ENCODE peak calls at places on chromosomes 12 and 14, in nine cellular contexts. K, N, V, A, S, Y, E, Z and L are unnamed samples.

GRCh38 chr14:68824517-68825347 is 31.9 kb upstream of the ZFP36L1 start:
- DNase-seq in N (no peak), A (peak; percentile 24), Y (peak; percentile 65), Z (peak; percentile 93), K (peak; percentile 41), S (peak; percentile 92), V (peak; percentile 86), E (peak; percentile 91), L (no peak)

GRCh38 chr12:66920205-66920604 is 241.3 kb upstream of the GRIP1 start:
- DNase-seq in Z (no peak), A (no peak), N (no peak), K (no peak), V (no peak), S (no peak), Y (no peak), E (no peak), L (no peak)

GRCh38 chr12:79083181-79083580 is 218.6 kb downstream of the SYT1 start:
- DNase-seq in S (no peak), K (no peak), Z (peak; percentile 50), V (no peak), Y (no peak), N (peak; percentile 9), E (no peak), A (no peak), L (no peak)

GRCh38 chr14:69315302-69315701 is 55.3 kb downstream of the GALNT16 start:
- DNase-seq in Z (no peak), Y (peak; percentile 18), K (no peak), S (no peak), V (no peak), N (no peak), E (peak; percentile 20), A (no peak), L (no peak)

GRCh38 chr12:50918584-50919316 is 33.6 kb upstream of the HIGD1C start:
- DNase-seq in Y (no peak), S (no peak), K (no peak), A (no peak), N (no peak), V (no peak), Z (no peak), E (no peak), L (no peak)

GRCh38 chr12:109753054-109753401 is 39.4 kb downstream of the FAM222A start:
- DNase-seq in E (no peak), V (peak; percentile 6), Z (no peak), Y (no peak), A (no peak), K (no peak), N (no peak), S (peak; percentile 35), L (peak; percentile 16)

GRCh38 chr14:85131523-85131922 is 398.4 kb upstream of the FLRT2 start:
- DNase-seq in Y (no peak), V (no peak), S (no peak), N (peak; percentile 54), A (no peak), Z (peak; percentile 71), K (no peak), E (no peak), L (no peak)

GRCh38 chr12:53978477-53979356 is 4.0 kb upstream of the HOTAIR start:
- DNase-seq in Z (peak; percentile 58), S (no peak), Y (peak; percentile 91), K (no peak), N (no peak), A (no peak), V (no peak), E (no peak), L (no peak)

GRCh38 chr14:75793806-75794205 is 132.8 kb downstream of the TTLL5 start:
- DNase-seq in N (no peak), K (no peak), E (no peak), Y (no peak), Z (peak; percentile 13), S (no peak), V (no peak), A (no peak), L (no peak)

GRCh38 chr14:73027546-73027945 is 640 bp upstream of the ZFYVE1 start:
- DNase-seq in Y (no peak), S (no peak), N (no peak), V (no peak), Z (no peak), A (no peak), K (no peak), E (no peak), L (no peak)

GRCh38 chr14:105331575-105332351 is 17.2 kb downstream of the PACS2 start:
- DNase-seq in S (peak; percentile 35), V (no peak), A (no peak), N (no peak), E (no peak), Z (no peak), Y (no peak), K (no peak), L (no peak)

GRCh38 chr14:58830121-58830520 is 192.4 kb downstream of the DACT1 start:
- DNase-seq in E (no peak), N (no peak), K (no peak), S (no peak), A (no peak), V (no peak), Y (no peak), Z (no peak), L (no peak)

GRCh38 chr12:26193539-26193938 is 1.8 kb upstream of the SSPN start:
- DNase-seq in V (no peak), E (no peak), N (no peak), K (no peak), Z (no peak), A (no peak), Y (no peak), S (no peak), L (no peak)

GRCh38 chr12:38120438-38120837 is 196.1 kb upstream of the ALG10B start:
- DNase-seq in N (no peak), E (no peak), V (no peak), K (no peak), S (no peak), Z (no peak), Y (no peak), A (no peak), L (no peak)

GRCh38 chr12:90622431-90622830 is 332.5 kb downstream of the CCER1 start:
- DNase-seq in E (no peak), V (no peak), N (no peak), A (no peak), S (no peak), Z (no peak), K (no peak), Y (no peak), L (no peak)

GRCh38 chr12:32397703-32398102 is 1.7 kb upstream of the FGD4 start:
- DNase-seq in Z (peak; percentile 70), E (no peak), V (no peak), A (no peak), S (no peak), N (no peak), K (no peak), Y (no peak), L (no peak)

GRCh38 chr12:96233941-96234461 is 39.8 kb downstream of the ELK3 start:
- DNase-seq in E (peak; percentile 95), Y (no peak), Z (no peak), S (peak; percentile 72), A (no peak), N (peak; percentile 46), V (peak; percentile 96), K (no peak), L (peak; percentile 97)

GRCh38 chr12:45122776-45123380 is 72.0 kb upstream of the DBX2 start:
- DNase-seq in Z (peak; percentile 66), K (peak; percentile 17), E (no peak), A (no peak), N (peak; percentile 27), S (no peak), Y (peak; percentile 16), V (no peak), L (no peak)

GRCh38 chr12:100472325-100472724 is 1.3 kb upstream of the NR1H4 start:
- DNase-seq in A (no peak), Z (no peak), S (no peak), V (no peak), E (no peak), K (no peak), N (no peak), Y (no peak), L (no peak)
- H3K4me1 ChIP-seq in A (no peaks in the 10 kb centered on the region), Z (peaks cover 8% of the 10 kb centered on the region), S (no peaks in the 10 kb centered on the region), V (no peaks in the 10 kb centered on the region), E (no peaks in the 10 kb centered on the region), K (no peaks in the 10 kb centered on the region), N (no peaks in the 10 kb centered on the region), Y (no peaks in the 10 kb centered on the region), L (no peaks in the 10 kb centered on the region)

GRCh38 chr14:37586783-37587428 is 8.1 kb downstream of the FOXA1 start:
- DNase-seq in K (no peak), S (no peak), Z (no peak), A (no peak), N (no peak), V (no peak), E (no peak), Y (peak; percentile 19), L (no peak)
- H3K4me1 ChIP-seq in K (no peaks in the 10 kb centered on the region), S (peaks cover 9% of the 10 kb centered on the region), Z (peaks cover 73% of the 10 kb centered on the region), A (no peaks in the 10 kb centered on the region), N (peaks cover 14% of the 10 kb centered on the region), V (peaks cover 34% of the 10 kb centered on the region), E (no peaks in the 10 kb centered on the region), Y (peaks cover 1% of the 10 kb centered on the region), L (no peaks in the 10 kb centered on the region)

GRCh38 chr14:104054222-104054905 is 31.1 kb upstream of the ASPG start:
- DNase-seq in K (no peak), N (no peak), A (no peak), V (no peak), Y (no peak), E (no peak), Z (no peak), S (no peak), L (no peak)
- H3K4me1 ChIP-seq in K (no peaks in the 10 kb centered on the region), N (no peaks in the 10 kb centered on the region), A (no peaks in the 10 kb centered on the region), V (no peaks in the 10 kb centered on the region), Y (no peaks in the 10 kb centered on the region), E (peaks cover 1% of the 10 kb centered on the region), Z (no peaks in the 10 kb centered on the region), S (no peaks in the 10 kb centered on the region), L (no peaks in the 10 kb centered on the region)

GRCh38 chr12:111578276-111578970 is 20.7 kb downstream of the ATXN2 start:
- DNase-seq in E (no peak), N (peak; percentile 63), K (peak; percentile 61), V (no peak), Z (no peak), S (no peak), A (no peak), Y (no peak), L (no peak)
- H3K4me1 ChIP-seq in E (peaks cover 5% of the 10 kb centered on the region), N (peaks cover 15% of the 10 kb centered on the region), K (peaks cover 23% of the 10 kb centered on the region), V (peaks cover 39% of the 10 kb centered on the region), Z (peaks cover 14% of the 10 kb centered on the region), S (peaks cover 23% of the 10 kb centered on the region), A (no peaks in the 10 kb centered on the region), Y (no peaks in the 10 kb centered on the region), L (no peaks in the 10 kb centered on the region)

DNA sequence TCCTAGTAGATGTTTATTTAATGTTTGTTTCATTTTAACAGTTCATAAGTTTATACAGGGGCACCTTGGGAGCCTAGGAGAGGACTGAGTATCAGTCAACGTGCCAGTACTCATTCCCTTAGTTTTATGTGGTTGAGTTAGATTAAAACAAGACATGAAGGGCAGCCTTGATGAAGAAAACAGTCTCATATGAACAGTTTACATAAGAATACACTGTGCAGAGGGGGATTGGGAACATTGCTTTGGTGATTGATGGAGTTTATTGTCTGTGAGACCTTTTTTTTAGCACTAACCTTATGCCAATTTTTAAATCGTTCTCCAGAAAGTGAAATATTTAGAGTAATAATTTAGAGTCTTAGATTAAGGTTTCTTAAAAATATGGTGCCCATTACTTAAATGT is 46.1 kb downstream of the LEMD3 start:
- DNase-seq in Y (no peak), A (no peak), Z (no peak), V (no peak), E (no peak), S (no peak), N (no peak), K (no peak), L (no peak)
- H3K4me1 ChIP-seq in Y (no peaks in the 10 kb centered on the region), A (peaks cover 2% of the 10 kb centered on the region), Z (no peaks in the 10 kb centered on the region), V (no peaks in the 10 kb centered on the region), E (no peaks in the 10 kb centered on the region), S (no peaks in the 10 kb centered on the region), N (no peaks in the 10 kb centered on the region), K (no peaks in the 10 kb centered on the region), L (no peaks in the 10 kb centered on the region)

GRCh38 chr14:22885975-22886374 is 3.0 kb downstream of the REM2 start:
- DNase-seq in N (no peak), Z (no peak), E (no peak), V (no peak), K (no peak), S (no peak), Y (no peak), A (no peak), L (no peak)
- H3K4me1 ChIP-seq in N (peaks cover 35% of the 10 kb centered on the region), Z (peaks cover 28% of the 10 kb centered on the region), E (no peaks in the 10 kb centered on the region), V (peaks cover 21% of the 10 kb centered on the region), K (peaks cover 5% of the 10 kb centered on the region), S (peaks cover 26% of the 10 kb centered on the region), Y (peaks cover 4% of the 10 kb centered on the region), A (peaks cover 55% of the 10 kb centered on the region), L (peaks cover 3% of the 10 kb centered on the region)